ENCODE peak calls at places on chromosomes 7 and 10, in five cellular contexts. J is non-pigmented ciliary epithelial cell, O is globus pallidus, L is endothelial cell, Q is ovary. Y is an unnamed sample.

GRCh38 chr10:117747636-117748035 is 205.1 kb downstream of the EMX2 start:
- DNase-seq in Q (no peak), L (no peak), O (no peak), J (no peak), Y (no peak)

GRCh38 chr7:71348751-71349415 is 216.9 kb downstream of the GALNT17 start:
- DNase-seq in O (no peak), Q (no peak), J (no peak), L (no peak), Y (no peak)

GRCh38 chr10:30437039-30437781 is 3.2 kb downstream of the MAP3K8 start:
- DNase-seq in O (no peak), L (no peak), Q (no peak), J (no peak), Y (peak; percentile 55)

GRCh38 chr7:30241767-30242166 is 42.6 kb upstream of the ZNRF2 start:
- DNase-seq in J (no peak), O (no peak), Q (no peak), L (no peak), Y (no peak)

GRCh38 chr7:21507627-21508343 is 35.1 kb upstream of the DNAH11 start:
- DNase-seq in J (peak; percentile 1), Q (no peak), O (peak; percentile 46), L (peak; percentile 50), Y (peak; percentile 15)

GRCh38 chr7:101170617-101171441 is 5.5 kb upstream of the VGF start:
- DNase-seq in J (no peak), O (no peak), L (no peak), Q (no peak), Y (no peak)

GRCh38 chr10:90930070-90930837 is 9.4 kb upstream of the ANKRD1 start:
- DNase-seq in L (no peak), J (no peak), O (peak; percentile 7), Q (no peak), Y (no peak)

GRCh38 chr7:2451171-2452073 is 24.8 kb downstream of the GRIFIN start:
- DNase-seq in O (peak; percentile 72), L (peak; percentile 94), Q (peak; percentile 86), J (no peak), Y (peak; percentile 68)

GRCh38 chr10:44132361-44133289 is 252.3 kb downstream of the CXCL12 start:
- DNase-seq in J (no peak), L (no peak), Q (no peak), O (no peak), Y (no peak)

GRCh38 chr7:11060883-11061282 is 87.2 kb downstream of the PHF14 start:
- DNase-seq in J (no peak), Q (no peak), O (no peak), L (no peak), Y (no peak)

GRCh38 chr7:157857578-157858075 is 520.8 kb downstream of the DNAJB6 start:
- DNase-seq in J (no peak), O (no peak), L (no peak), Q (no peak), Y (no peak)

GRCh38 chr7:107158028-107158427 is 10.8 kb upstream of the HBP1 start:
- DNase-seq in L (no peak), J (no peak), Q (no peak), O (no peak), Y (no peak)

GRCh38 chr7:2104716-2105115 is 128.0 kb downstream of the MAD1L1 start:
- DNase-seq in J (no peak), O (no peak), L (no peak), Q (peak; percentile 76), Y (no peak)

GRCh38 chr7:78090616-78091015 is 292.0 kb downstream of the PHTF2 start:
- DNase-seq in J (no peak), Q (no peak), O (peak; percentile 60), L (no peak), Y (no peak)

GRCh38 chr7:81248420-81248819 is 329.6 kb upstream of the SEMA3C start:
- DNase-seq in L (no peak), Q (no peak), J (peak; percentile 15), O (no peak), Y (no peak)

GRCh38 chr10:106919798-106920382 is 244.6 kb downstream of the SORCS1 start:
- DNase-seq in J (no peak), O (no peak), L (no peak), Q (no peak), Y (no peak)

GRCh38 chr7:133582766-133583523 is 330.1 kb downstream of the EXOC4 start:
- DNase-seq in O (no peak), J (peak; percentile 64), L (no peak), Q (no peak), Y (no peak)

GRCh38 chr10:114043532-114044250 is at the start of gene ADRB1:
- DNase-seq in O (peak; percentile 89), L (peak; percentile 41), Q (no peak), J (no peak), Y (peak; percentile 8)

GRCh38 chr10:31896972-31897384 is 31.7 kb downstream of the ARHGAP12 start:
- DNase-seq in J (no peak), L (no peak), Q (no peak), O (no peak), Y (no peak)

GRCh38 chr10:34106356-34106885 is 708.7 kb downstream of the PARD3 start:
- DNase-seq in L (no peak), O (no peak), J (no peak), Q (no peak), Y (no peak)

GRCh38 chr10:33116293-33116697 is 158.3 kb upstream of the ITGB1 start:
- DNase-seq in L (peak; percentile 66), O (peak; percentile 11), J (no peak), Q (peak; percentile 47), Y (no peak)

GRCh38 chr7:49522111-49522510 is 251.3 kb upstream of the VWC2 start:
- DNase-seq in L (no peak), J (no peak), Q (no peak), O (no peak), Y (no peak)

GRCh38 chr10:24418532-24418931 is 209.6 kb downstream of the KIAA1217 start:
- DNase-seq in J (no peak), L (no peak), Q (no peak), O (no peak), Y (no peak)

GRCh38 chr10:131909014-131909808 is 8.4 kb downstream of the PPP2R2D start:
- DNase-seq in L (no peak), J (no peak), O (no peak), Q (peak; percentile 54), Y (no peak)

GRCh38 chr7:112022128-112022527 is 184.1 kb downstream of the DOCK4 start:
- DNase-seq in Q (no peak), O (no peak), L (no peak), J (no peak), Y (no peak)

GRCh38 chr10:24114561-24114960 is 94.4 kb upstream of the KIAA1217 start:
- DNase-seq in L (no peak), J (no peak), O (no peak), Q (no peak), Y (no peak)

GRCh38 chr10:37856881-37857286 is 526 bp downstream of the ZNF248 start:
- DNase-seq in Q (no peak), J (no peak), L (peak; percentile 17), O (no peak), Y (peak; percentile 49)

GRCh38 chr10:124282326-124282725 is 136.4 kb downstream of the OAT start:
- DNase-seq in L (no peak), O (no peak), J (no peak), Q (no peak), Y (no peak)

GRCh38 chr7:133794490-133794889 is 332.6 kb upstream of the LRGUK start:
- DNase-seq in Q (no peak), O (no peak), J (no peak), L (no peak), Y (no peak)

GRCh38 chr10:2986341-2986933 is 80.9 kb upstream of the PFKP start:
- DNase-seq in Q (no peak), J (no peak), L (no peak), O (no peak), Y (no peak)

GRCh38 chr10:45602082-45602730 is 70.4 kb downstream of the ZFAND4 start:
- DNase-seq in Q (no peak), O (no peak), L (no peak), J (peak; percentile 15), Y (no peak)

GRCh38 chr7:159329979-159330378 is 185.3 kb upstream of the VIPR2 start:
- DNase-seq in L (no peak), Q (no peak), J (no peak), O (no peak), Y (no peak)